ENCODE peak calls at places on chromosomes 2 and 18, in five cellular contexts. X is neural progenitor cell, V is colonic mucosa, M is K562, B is neuronal stem cell. K is an unnamed sample.

GRCh38 chr18:74266161-74266560 is 25.6 kb downstream of the CYB5A start:
- DNase-seq in X (no peak), V (no peak), M (no peak), B (no peak), K (no peak)

GRCh38 chr2:3636586-3637310 is 21.3 kb upstream of the ALLC start:
- DNase-seq in X (no peak), V (no peak), M (no peak), B (no peak), K (no peak)

GRCh38 chr2:153478289-153479261 is at the start of gene RPRM:
- DNase-seq in X (peak; percentile 95), V (peak; percentile 65), M (peak; percentile 62), B (peak; percentile 85), K (no peak)

GRCh38 chr2:233259745-233260144 is 8.3 kb downstream of the ATG16L1 start:
- DNase-seq in X (no peak), V (no peak), M (no peak), B (no peak), K (no peak)

GRCh38 chr18:4605222-4605621 is 150.1 kb upstream of the DLGAP1 start:
- DNase-seq in X (no peak), V (no peak), M (no peak), B (no peak), K (no peak)

GRCh38 chr2:29123584-29124349 is 8.6 kb downstream of the CLIP4 start:
- DNase-seq in X (no peak), V (no peak), M (no peak), B (no peak), K (no peak)

GRCh38 chr2:12717988-12718661 is 1.4 kb downstream of the TRIB2 start:
- DNase-seq in X (peak; percentile 69), V (peak; percentile 34), M (peak; percentile 36), B (peak; percentile 43), K (peak; percentile 55)

GRCh38 chr2:85748948-85749875 is 4.6 kb upstream of the ATOH8 start:
- DNase-seq in X (no peak), V (no peak), M (no peak), B (no peak), K (no peak)

GRCh38 chr2:111117666-111118454 is 2.9 kb upstream of the BCL2L11 start:
- DNase-seq in X (peak; percentile 63), V (peak; percentile 65), M (no peak), B (peak; percentile 27), K (no peak)

GRCh38 chr2:118223487-118224136 is 135.3 kb downstream of the INSIG2 start:
- DNase-seq in X (peak; percentile 36), V (no peak), M (no peak), B (no peak), K (no peak)

GRCh38 chr2:205024822-205025518 is 479.7 kb downstream of the PARD3B start:
- DNase-seq in X (no peak), V (peak; percentile 22), M (peak; percentile 67), B (no peak), K (no peak)

GRCh38 chr2:71631411-71631931 is 178.1 kb downstream of the DYSF start:
- DNase-seq in X (no peak), V (no peak), M (no peak), B (no peak), K (no peak)

GRCh38 chr2:229212241-229212640 is 58.8 kb downstream of the PID1 start:
- DNase-seq in X (no peak), V (no peak), M (no peak), B (no peak), K (no peak)

GRCh38 chr18:30451976-30452375 is 590.6 kb downstream of the DSC3 start:
- DNase-seq in X (no peak), V (no peak), M (no peak), B (no peak), K (no peak)

GRCh38 chr2:178225011-178225817 is 30.9 kb downstream of the OSBPL6 start:
- DNase-seq in X (peak; percentile 38), V (no peak), M (no peak), B (no peak), K (no peak)

GRCh38 chr2:12507295-12507694 is 209.4 kb upstream of the TRIB2 start:
- DNase-seq in X (no peak), V (no peak), M (no peak), B (no peak), K (peak; percentile 87)

GRCh38 chr2:96760986-96761832 is 507 bp downstream of the CNNM4 start:
- DNase-seq in X (peak; percentile 51), V (peak; percentile 56), M (peak; percentile 37), B (no peak), K (no peak)

GRCh38 chr18:9629709-9630108 is 15.3 kb upstream of the PPP4R1 start:
- DNase-seq in X (peak; percentile 29), V (no peak), M (no peak), B (no peak), K (no peak)

GRCh38 chr18:75211721-75212625 is 1.4 kb downstream of the TSHZ1 start:
- DNase-seq in X (peak; percentile 48), V (peak; percentile 64), M (peak; percentile 25), B (peak; percentile 23), K (peak; percentile 54)

GRCh38 chr2:207258191-207258991 is 92.6 kb upstream of the KLF7 start:
- DNase-seq in X (no peak), V (peak; percentile 56), M (no peak), B (no peak), K (no peak)

GRCh38 chr18:74273394-74273793 is 18.4 kb downstream of the CYB5A start:
- DNase-seq in X (no peak), V (no peak), M (no peak), B (no peak), K (no peak)

GRCh38 chr2:9422321-9423099 is 818 bp downstream of the ITGB1BP1 start:
- DNase-seq in X (peak; percentile 47), V (peak; percentile 70), M (peak; percentile 46), B (peak; percentile 27), K (peak; percentile 62)

GRCh38 chr2:14475994-14476393 is 156.5 kb upstream of the LRATD1 start:
- DNase-seq in X (no peak), V (no peak), M (no peak), B (no peak), K (no peak)

GRCh38 chr2:193627187-193627917 is 1432.6 kb upstream of the TMEFF2 start:
- DNase-seq in X (no peak), V (peak; percentile 47), M (no peak), B (no peak), K (no peak)

GRCh38 chr2:27249077-27249890 is 13.6 kb downstream of the SLC30A3 start:
- DNase-seq in X (no peak), V (no peak), M (no peak), B (no peak), K (no peak)

GRCh38 chr18:79571221-79572092 is 108.1 kb upstream of the CTDP1 start:
- DNase-seq in X (no peak), V (peak; percentile 15), M (no peak), B (no peak), K (no peak)

GRCh38 chr2:239283961-239284801 is 116.6 kb downstream of the HDAC4 start:
- DNase-seq in X (no peak), V (no peak), M (no peak), B (no peak), K (no peak)

GRCh38 chr2:141331127-141331526 is 799.7 kb downstream of the LRP1B start:
- DNase-seq in X (no peak), V (no peak), M (no peak), B (no peak), K (no peak)

GRCh38 chr18:1104265-1104792 is 199.7 kb downstream of the ADCYAP1 start:
- DNase-seq in X (no peak), V (no peak), M (no peak), B (no peak), K (no peak)

GRCh38 chr2:43293744-43294695 is 67.6 kb upstream of the ZFP36L2 start:
- DNase-seq in X (no peak), V (peak; percentile 54), M (peak; percentile 80), B (no peak), K (peak; percentile 68)

GRCh38 chr2:207632575-207633492 is 7.6 kb upstream of the METTL21A start:
- DNase-seq in X (no peak), V (no peak), M (peak; percentile 13), B (no peak), K (no peak)

GRCh38 chr18:34707670-34708069 is 2.4 kb upstream of the DTNA start:
- DNase-seq in X (peak; percentile 29), V (no peak), M (no peak), B (no peak), K (no peak)
- H3K9ac ChIP-seq in X (no peak overlapping the region), V (no peak overlapping the region), M (no peak overlapping the region), B (no peak overlapping the region), K (no peak overlapping the region)

GRCh38 chr18:44783371-44783770 is 102.7 kb downstream of the SETBP1 start:
- DNase-seq in X (no peak), V (no peak), M (no peak), B (no peak), K (no peak)

GRCh38 chr18:44779893-44780292 is 99.2 kb downstream of the SETBP1 start:
- DNase-seq in X (no peak), V (no peak), M (no peak), B (no peak), K (no peak)

GRCh38 chr18:44786257-44786656 is 105.6 kb downstream of the SETBP1 start:
- DNase-seq in X (no peak), V (no peak), M (no peak), B (no peak), K (no peak)

GRCh38 chr18:44781890-44782289 is 101.2 kb downstream of the SETBP1 start:
- DNase-seq in X (peak; percentile 28), V (no peak), M (no peak), B (no peak), K (no peak)

DNA sequence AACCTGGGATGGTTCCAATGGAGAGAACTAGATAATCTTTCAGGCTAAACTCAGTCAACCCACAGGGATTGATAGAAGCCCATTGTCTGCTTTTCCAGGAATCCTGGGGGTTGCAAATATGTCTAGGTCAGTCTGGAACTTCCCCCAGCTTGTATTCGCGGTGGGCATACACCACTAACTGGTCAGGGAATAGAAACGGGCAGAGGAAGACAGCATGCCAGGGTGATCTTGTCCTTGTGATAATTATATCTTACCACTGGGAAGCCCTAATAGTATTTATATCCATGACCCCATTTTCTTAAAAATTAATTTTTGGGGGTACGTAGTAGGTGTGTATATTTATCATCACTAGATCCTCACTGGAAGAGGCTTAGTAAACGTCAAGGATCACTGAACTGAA is 101.9 kb downstream of the SETBP1 start:
- DNase-seq in X (no peak), V (no peak), M (no peak), B (no peak), K (no peak)
- H3K9ac ChIP-seq in X (no peak overlapping the region), V (no peak overlapping the region), M (no peak overlapping the region), B (no peak overlapping the region), K (no peak overlapping the region)

GRCh38 chr2:235669269-235669831 is 175.5 kb downstream of the AGAP1 start:
- DNase-seq in X (peak; percentile 97), V (peak; percentile 80), M (no peak), B (peak; percentile 86), K (peak; percentile 76)
- H3K9ac ChIP-seq in X (no peak overlapping the region), V (no peak overlapping the region), M (no peak overlapping the region), B (peak overlapping the region; percentile 68), K (peak overlapping the region; percentile 46)

DNA sequence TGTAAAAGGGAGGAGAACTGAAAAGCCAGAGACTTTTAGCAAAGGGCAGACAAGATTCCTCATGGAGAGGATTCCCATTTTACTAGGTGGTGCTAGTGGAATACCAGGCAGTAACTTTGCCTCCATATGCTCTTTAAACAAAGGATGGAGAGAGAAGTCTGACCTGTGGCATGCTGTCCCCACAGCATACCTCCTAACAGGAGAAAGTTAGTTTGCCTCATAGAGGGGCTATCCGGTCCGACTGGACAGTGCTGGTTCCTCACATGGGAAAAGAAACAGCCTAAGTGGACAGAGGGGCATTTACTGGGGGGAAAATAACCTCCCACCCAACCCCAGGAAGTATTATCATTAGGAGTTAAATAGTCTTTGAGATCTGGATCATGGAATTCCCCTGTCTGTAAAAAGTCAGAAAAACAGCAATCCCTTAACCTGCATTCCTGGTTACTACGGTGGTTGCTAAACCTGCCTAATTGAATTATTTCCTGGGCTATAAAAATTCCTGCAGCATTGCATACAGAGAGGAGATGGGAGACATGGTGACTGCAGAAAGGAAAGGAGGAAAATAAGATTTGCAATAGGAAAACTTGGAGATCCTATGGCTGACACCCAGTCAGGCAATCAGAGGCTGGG is 31.5 kb upstream of the GMCL1 start:
- DNase-seq in X (no peak), V (no peak), M (no peak), B (no peak), K (no peak)
- H3K9ac ChIP-seq in X (no peak overlapping the region), V (peak overlapping the region; percentile 72), M (no peak overlapping the region), B (no peak overlapping the region), K (no peak overlapping the region)